ENCODE peak calls at places on chromosome 10, in six cellular contexts. O is sigmoid colon, Q is lung, G is IMR-90, E is RWPE1, B is HCT116. U is an unnamed sample.
A peak's percentile ranks its signal among the peaks of the same experiment; 100 is the strongest.

GRCh38 chr10:30583778-30584415 is 45.7 kb downstream of the LYZL2 start:
- DNase-seq in B (peak; percentile 57), O (peak; percentile 86), E (peak; percentile 49), Q (peak; percentile 75), G (peak; percentile 77), U (no peak)

GRCh38 chr10:28631896-28632596 is 45.3 kb upstream of the BAMBI start:
- DNase-seq in B (no peak), Q (no peak), G (peak; percentile 31), O (no peak), E (no peak), U (no peak)

GRCh38 chr10:13712799-13713581 is 126.2 kb downstream of the PRPF18 start:
- DNase-seq in G (peak; percentile 99), E (peak; percentile 80), O (peak; percentile 93), Q (peak; percentile 71), B (peak; percentile 44), U (no peak)

GRCh38 chr10:96271017-96271815 is at the start of gene BLNK:
- DNase-seq in G (peak; percentile 33), B (no peak), Q (peak; percentile 91), E (peak; percentile 77), O (peak; percentile 91), U (no peak)

GRCh38 chr10:114266521-114266920 is 27.5 kb downstream of the VWA2 start:
- DNase-seq in O (no peak), G (peak; percentile 50), E (peak; percentile 86), Q (no peak), B (no peak), U (no peak)

GRCh38 chr10:128566376-128566968 is 440.2 kb upstream of the MKI67 start:
- DNase-seq in O (no peak), E (no peak), G (no peak), Q (no peak), B (no peak), U (no peak)

GRCh38 chr10:14971867-14972448 is 12.8 kb downstream of the MEIG1 start:
- DNase-seq in Q (no peak), G (no peak), E (no peak), B (no peak), O (no peak), U (peak; percentile 36)

GRCh38 chr10:114703377-114704125 is 45.5 kb upstream of the ABLIM1 start:
- DNase-seq in O (no peak), Q (no peak), E (peak; percentile 39), G (peak; percentile 43), B (no peak), U (no peak)

GRCh38 chr10:124306922-124307371 is 111.8 kb downstream of the OAT start:
- DNase-seq in E (no peak), B (no peak), O (peak; percentile 60), G (no peak), Q (no peak), U (no peak)

GRCh38 chr10:70169661-70170364 is 501 bp downstream of the SAR1A start:
- DNase-seq in B (no peak), E (no peak), Q (no peak), G (no peak), O (no peak), U (no peak)

GRCh38 chr10:92291921-92292860 is 1.2 kb downstream of the MARCHF5 start:
- DNase-seq in Q (peak; percentile 36), O (peak; percentile 75), G (peak; percentile 57), E (peak; percentile 46), B (peak; percentile 32), U (peak; percentile 14)

GRCh38 chr10:119545310-119545709 is 2.8 kb upstream of the RGS10 start:
- DNase-seq in E (no peak), O (no peak), G (no peak), B (no peak), Q (no peak), U (no peak)

GRCh38 chr10:109723305-109723704 is 200.0 kb downstream of the XPNPEP1 start:
- DNase-seq in G (no peak), Q (no peak), E (no peak), O (no peak), B (no peak), U (no peak)

GRCh38 chr10:97017474-97017903 is 168.3 kb downstream of the SLIT1 start:
- DNase-seq in B (no peak), G (no peak), E (no peak), Q (no peak), O (no peak), U (no peak)

GRCh38 chr10:35600193-35600592 is 4.9 kb upstream of the GJD4 start:
- DNase-seq in B (no peak), E (no peak), Q (no peak), G (no peak), O (no peak), U (no peak)
- TF ChIP-seq CTCF in B (peak; percentile 5), E (no peak), Q (no peak), G (peak; percentile 8), O (no peak), U (no peak)

GRCh38 chr10:126247454-126247975 is 140.8 kb downstream of the ADAM12 start:
- DNase-seq in B (no peak), O (peak; percentile 83), Q (peak; percentile 69), G (peak; percentile 100), E (peak; percentile 98), U (no peak)
- H3K27ac ChIP-seq in B (no peak overlapping the region), O (no peak overlapping the region), Q (no peak overlapping the region), G (peak overlapping the region; percentile 39), E (peak overlapping the region; percentile 60), U (no peak overlapping the region)

GRCh38 chr10:3119796-3120459 is 52.6 kb downstream of the PFKP start:
- DNase-seq in O (no peak), G (peak; percentile 25), Q (no peak), E (peak; percentile 34), B (no peak), U (no peak)
- TF ChIP-seq CTCF in O (peak; percentile 10), G (peak; percentile 41), Q (no peak), E (peak; percentile 40), B (no peak), U (no peak)

DNA sequence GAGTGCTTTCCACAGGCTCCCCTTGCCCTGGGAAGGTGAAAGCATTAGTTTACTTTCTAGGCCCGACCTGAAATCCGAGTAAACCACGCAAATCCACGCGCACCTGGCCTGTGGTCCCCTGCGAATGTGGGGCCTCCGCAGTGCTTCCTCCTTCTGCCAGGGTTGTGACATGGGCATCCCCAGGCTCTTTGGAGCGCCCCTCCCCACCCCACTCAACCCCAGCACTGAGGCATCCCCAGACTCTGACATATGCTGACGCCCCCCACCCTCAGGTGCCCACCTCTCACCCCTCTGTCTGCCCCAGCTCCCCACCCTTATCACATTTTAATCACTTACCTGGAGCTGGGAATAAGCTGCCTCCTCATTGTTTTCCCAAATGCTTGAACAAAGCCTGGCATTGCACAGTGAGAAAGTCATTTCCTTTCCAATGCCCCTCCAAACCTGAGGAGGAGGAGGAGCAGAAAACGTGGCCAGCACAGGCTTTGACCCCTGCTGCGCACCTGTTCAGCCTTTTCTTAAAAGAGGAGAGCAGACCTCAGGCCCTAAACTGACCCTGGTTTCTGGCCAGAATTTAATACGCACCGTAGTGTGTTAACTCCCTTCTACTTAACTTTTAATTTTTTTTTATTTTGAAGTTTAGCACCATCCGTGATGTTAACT is 129.3 kb downstream of the WDR11 start:
- DNase-seq in B (no peak), Q (peak; percentile 59), O (no peak), G (no peak), E (no peak), U (no peak)
- H3K27ac ChIP-seq in B (no peak overlapping the region), Q (peak overlapping the region; percentile 84), O (peak overlapping the region; percentile 39), G (no peak overlapping the region), E (no peak overlapping the region), U (no peak overlapping the region)

DNA sequence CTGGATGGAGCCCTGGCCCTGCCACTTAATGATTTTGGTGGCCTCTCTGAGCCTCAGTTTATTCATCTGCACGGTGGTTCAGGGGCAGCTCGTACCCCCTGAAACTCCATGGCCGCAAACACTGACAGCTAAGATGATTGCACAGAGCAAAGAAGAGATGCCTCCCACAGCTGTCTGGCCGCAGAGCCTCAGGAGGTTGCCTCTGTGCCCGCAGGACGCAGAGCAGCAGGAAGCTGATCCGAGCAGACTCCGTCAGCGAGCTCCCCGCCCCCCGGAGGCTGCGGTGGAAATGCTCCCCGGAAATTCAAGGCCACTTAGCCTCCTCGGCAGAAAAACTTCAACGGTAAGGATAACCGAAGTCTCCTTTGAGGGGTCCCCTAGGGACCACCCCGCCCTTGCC is 30.2 kb upstream of the C10orf53 start:
- DNase-seq in B (no peak), G (no peak), Q (no peak), O (no peak), E (no peak), U (no peak)
- TF ChIP-seq CTCF in B (no peak), G (no peak), Q (no peak), O (no peak), E (no peak), U (no peak)

GRCh38 chr10:23535381-23535780 is 96.5 kb downstream of the OTUD1 start:
- DNase-seq in E (no peak), O (no peak), G (no peak), B (no peak), Q (no peak), U (no peak)
- H3K27ac ChIP-seq in E (no peak overlapping the region), O (no peak overlapping the region), G (no peak overlapping the region), B (no peak overlapping the region), Q (no peak overlapping the region), U (no peak overlapping the region)

DNA sequence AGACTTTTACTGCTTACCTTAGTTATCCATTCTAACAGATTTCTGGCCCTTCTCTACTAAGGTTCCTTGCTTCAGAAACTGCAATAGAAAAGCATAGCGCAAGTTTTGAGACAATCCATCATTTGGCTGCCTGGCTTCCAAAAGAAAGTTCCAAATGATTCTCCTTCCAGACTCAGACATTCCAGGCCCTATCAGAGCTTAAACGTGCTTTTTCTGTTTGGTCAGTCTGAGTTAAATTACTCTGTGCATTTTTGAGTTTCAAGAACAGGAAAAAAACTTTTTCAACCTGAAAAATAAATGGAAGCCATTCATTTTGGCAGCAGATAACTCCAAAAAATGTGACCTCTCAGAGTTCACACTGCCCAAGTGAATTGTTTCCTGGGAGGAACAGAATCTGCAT is 354.2 kb downstream of the CXCL12 start:
- DNase-seq in O (no peak), B (no peak), E (no peak), Q (no peak), G (no peak), U (no peak)
- TF ChIP-seq CTCF in O (no peak), B (no peak), E (no peak), Q (no peak), G (no peak), U (no peak)

GRCh38 chr10:75166623-75166972 is 44.0 kb upstream of the VDAC2 start:
- DNase-seq in E (no peak), G (no peak), O (no peak), Q (no peak), B (no peak), U (no peak)

GRCh38 chr10:75170215-75170614 is 40.4 kb upstream of the VDAC2 start:
- DNase-seq in O (no peak), E (no peak), B (no peak), G (no peak), Q (no peak), U (no peak)

GRCh38 chr10:75168275-75168674 is 42.3 kb upstream of the VDAC2 start:
- DNase-seq in G (no peak), Q (no peak), E (no peak), B (no peak), O (no peak), U (no peak)

GRCh38 chr10:75165684-75166622 is 44.6 kb upstream of the VDAC2 start:
- DNase-seq in G (peak; percentile 9), E (no peak), B (no peak), Q (no peak), O (no peak), U (no peak)
- H3K27ac ChIP-seq in G (peak overlapping the region; percentile 47), E (no peak overlapping the region), B (no peak overlapping the region), Q (no peak overlapping the region), O (no peak overlapping the region), U (peak overlapping the region; percentile 56)

GRCh38 chr10:130751106-130751840 is 560.2 kb downstream of the TCERG1L start:
- DNase-seq in E (no peak), Q (no peak), B (no peak), O (peak; percentile 28), G (no peak), U (no peak)
- TF ChIP-seq CTCF in E (no peak), Q (no peak), B (no peak), O (no peak), G (no peak), U (no peak)